ENCODE peak calls at places on chromosomes 1 and 21, in eight cellular contexts. M is CD8-positive, alpha-beta memory T cell; Q is transverse colon; Y is ovary; W is uterus; O is Peyer's patch; K is H9; N is astrocyte. V is an unnamed sample. For H3K9me3, the result is how much of the 10 kb centered on the place peaks cover.

GRCh38 chr1:83554174-83554573 is 444.8 kb downstream of the TTLL7 start:
- DNase-seq in M (no peak), Q (no peak), Y (no peak), W (no peak), O (no peak), K (peak), N (no peak), V (no peak)

GRCh38 chr21:17585875-17586450 is 26.7 kb downstream of the BTG3 start:
- DNase-seq in M (no peak), Q (no peak), Y (no peak), W (no peak), O (no peak), K (no peak), N (peak), V (peak)

GRCh38 chr1:246450485-246451251 is 56.4 kb downstream of the SMYD3 start:
- DNase-seq in M (no peak), Q (no peak), Y (no peak), W (no peak), O (no peak), K (no peak), N (peak), V (no peak)

GRCh38 chr21:27154451-27155129 is 187.7 kb upstream of the ADAMTS5 start:
- DNase-seq in M (no peak), Q (no peak), Y (peak), W (peak), O (no peak), K (no peak), N (no peak), V (no peak)

GRCh38 chr1:202733251-202733650 is 23.0 kb upstream of the SYT2 start:
- DNase-seq in M (no peak), Q (no peak), Y (no peak), W (no peak), O (no peak), K (no peak), N (no peak), V (no peak)

GRCh38 chr21:39318091-39318959 is 4.9 kb upstream of the BRWD1 start:
- DNase-seq in M (no peak), Q (no peak), Y (no peak), W (no peak), O (no peak), K (no peak), N (no peak), V (no peak)

GRCh38 chr1:116847688-116848531 is 61.8 kb upstream of the PTGFRN start:
- DNase-seq in M (no peak), Q (peak), Y (no peak), W (peak), O (no peak), K (no peak), N (peak), V (no peak)

GRCh38 chr1:78676996-78677395 is 27.4 kb downstream of the IFI44 start:
- DNase-seq in M (no peak), Q (no peak), Y (no peak), W (no peak), O (no peak), K (no peak), N (no peak), V (no peak)

GRCh38 chr21:35512321-35512720 is 463.2 kb upstream of the RUNX1 start:
- DNase-seq in M (no peak), Q (no peak), Y (no peak), W (no peak), O (no peak), K (no peak), N (no peak), V (no peak)

GRCh38 chr1:165441166-165441955 is 3.6 kb downstream of the RXRG start:
- DNase-seq in M (no peak), Q (no peak), Y (no peak), W (no peak), O (no peak), K (no peak), N (no peak), V (no peak)

GRCh38 chr1:247347395-247348222 is 15.9 kb upstream of the ZNF496 start:
- DNase-seq in M (no peak), Q (no peak), Y (no peak), W (peak), O (no peak), K (peak), N (no peak), V (no peak)

GRCh38 chr1:47469405-47469759 is 31.5 kb downstream of the FOXD2 start:
- DNase-seq in M (no peak), Q (no peak), Y (no peak), W (no peak), O (no peak), K (no peak), N (no peak), V (no peak)

GRCh38 chr1:222416001-222416791 is 131.7 kb downstream of the HHIPL2 start:
- DNase-seq in M (no peak), Q (no peak), Y (no peak), W (no peak), O (no peak), K (no peak), N (peak), V (no peak)

GRCh38 chr1:106406114-106406513 is 650.4 kb upstream of the PRMT6 start:
- DNase-seq in M (no peak), Q (no peak), Y (no peak), W (no peak), O (no peak), K (no peak), N (no peak), V (no peak)

GRCh38 chr1:33966346-33967141 is 102.7 kb downstream of the HMGB4 start:
- DNase-seq in M (no peak), Q (no peak), Y (no peak), W (no peak), O (no peak), K (no peak), N (peak), V (no peak)

GRCh38 chr21:29055080-29055479 is 18.4 kb downstream of the CCT8 start:
- DNase-seq in M (no peak), Q (no peak), Y (no peak), W (no peak), O (no peak), K (no peak), N (no peak), V (no peak)

GRCh38 chr1:108858541-108858940 is 1.6 kb upstream of the AKNAD1 start:
- DNase-seq in M (no peak), Q (no peak), Y (no peak), W (no peak), O (no peak), K (no peak), N (no peak), V (no peak)

GRCh38 chr1:33347650-33347992 is 26.7 kb upstream of the A3GALT2 start:
- DNase-seq in M (no peak), Q (peak), Y (peak), W (peak), O (no peak), K (no peak), N (no peak), V (peak)

GRCh38 chr1:83964153-83964552 is 34.8 kb downstream of the TTLL7 start:
- DNase-seq in M (no peak), Q (no peak), Y (no peak), W (no peak), O (no peak), K (no peak), N (no peak), V (no peak)

GRCh38 chr21:43279578-43279894 is 110.7 kb downstream of the CRYAA start:
- DNase-seq in M (peak), Q (no peak), Y (no peak), W (no peak), O (no peak), K (no peak), N (no peak), V (no peak)

GRCh38 chr1:220733090-220733569 is 15.0 kb upstream of the MTARC2 start:
- DNase-seq in M (peak), Q (peak), Y (peak), W (peak), O (peak), K (peak), N (peak), V (peak)

GRCh38 chr1:176119549-176119948 is 87.5 kb downstream of the COP1 start:
- DNase-seq in M (no peak), Q (no peak), Y (no peak), W (no peak), O (no peak), K (no peak), N (no peak), V (no peak)

GRCh38 chr21:44057960-44058651 is 46.0 kb downstream of the TRAPPC10 start:
- DNase-seq in M (no peak), Q (no peak), Y (no peak), W (no peak), O (no peak), K (no peak), N (peak), V (no peak)

GRCh38 chr1:155081472-155082300 is 3.0 kb downstream of the EFNA3 start:
- DNase-seq in M (no peak), Q (peak), Y (no peak), W (no peak), O (no peak), K (no peak), N (no peak), V (peak)

GRCh38 chr21:25465263-25465662 is 142.0 kb downstream of the MRPL39 start:
- DNase-seq in M (no peak), Q (no peak), Y (no peak), W (no peak), O (no peak), K (no peak), N (no peak), V (no peak)

GRCh38 chr1:172449585-172450523 is 6.0 kb upstream of the PIGC start:
- DNase-seq in M (no peak), Q (peak), Y (peak), W (no peak), O (peak), K (peak), N (no peak), V (peak)

GRCh38 chr1:37465596-37466517 is 8.5 kb upstream of the ZC3H12A start:
- DNase-seq in M (no peak), Q (no peak), Y (no peak), W (no peak), O (no peak), K (no peak), N (peak), V (no peak)

GRCh38 chr1:41658444-41659158 is 174.1 kb upstream of the EDN2 start:
- DNase-seq in M (no peak), Q (no peak), Y (no peak), W (no peak), O (no peak), K (no peak), N (no peak), V (no peak)

GRCh38 chr21:18443686-18444085 is 40.1 kb upstream of the TMPRSS15 start:
- DNase-seq in M (no peak), Q (no peak), Y (no peak), W (no peak), O (peak), K (no peak), N (no peak), V (no peak)

GRCh38 chr1:230113605-230114241 is 46.7 kb downstream of the GALNT2 start:
- DNase-seq in M (no peak), Q (no peak), Y (peak), W (no peak), O (no peak), K (no peak), N (peak), V (no peak)

GRCh38 chr1:183995322-183996035 is 42.0 kb downstream of the COLGALT2 start:
- DNase-seq in M (no peak), Q (no peak), Y (no peak), W (no peak), O (no peak), K (peak), N (no peak), V (no peak)

GRCh38 chr1:19377812-19378718 is 65.9 kb downstream of the SLC66A1 start:
- DNase-seq in M (no peak), Q (no peak), Y (no peak), W (no peak), O (no peak), K (no peak), N (peak), V (no peak)

GRCh38 chr1:153928776-153929432 is 6.1 kb upstream of the GATAD2B start:
- DNase-seq in M (no peak), Q (no peak), Y (no peak), W (no peak), O (no peak), K (no peak), N (no peak), V (no peak)

GRCh38 chr1:159988006-159988405 is 34.0 kb upstream of the SLAMF9 start:
- DNase-seq in M (no peak), Q (no peak), Y (no peak), W (no peak), O (no peak), K (no peak), N (no peak), V (no peak)

GRCh38 chr21:37461494-37461893 is 94.9 kb downstream of the DYRK1A start:
- DNase-seq in M (no peak), Q (no peak), Y (no peak), W (no peak), O (no peak), K (no peak), N (no peak), V (no peak)

GRCh38 chr21:29372063-29372802 is 73.5 kb downstream of the BACH1 start:
- DNase-seq in M (peak), Q (peak), Y (peak), W (peak), O (peak), K (peak), N (peak), V (peak)

GRCh38 chr1:223771469-223771813 is 59.1 kb downstream of the CAPN2 start:
- DNase-seq in M (no peak), Q (no peak), Y (no peak), W (no peak), O (no peak), K (peak), N (no peak), V (no peak)
- H3K27ac ChIP-seq in M (peak), Q (peak), Y (peak), W (peak), O (peak), K (peak), N (peak), V (peak)

GRCh38 chr1:204361341-204361771 is 1.6 kb upstream of the PLEKHA6 start:
- DNase-seq in M (no peak), Q (no peak), Y (no peak), W (no peak), O (no peak), K (no peak), N (no peak), V (no peak)

GRCh38 chr1:204360314-204360713 is 585 bp upstream of the PLEKHA6 start:
- DNase-seq in M (no peak), Q (no peak), Y (no peak), W (no peak), O (no peak), K (no peak), N (no peak), V (no peak)

GRCh38 chr1:204361781-204362180 is 2.1 kb upstream of the PLEKHA6 start:
- DNase-seq in M (no peak), Q (no peak), Y (no peak), W (no peak), O (no peak), K (no peak), N (no peak), V (no peak)

GRCh38 chr1:204362984-204363334 is 3.2 kb upstream of the PLEKHA6 start:
- DNase-seq in M (no peak), Q (no peak), Y (no peak), W (no peak), O (no peak), K (no peak), N (no peak), V (no peak)

DNA sequence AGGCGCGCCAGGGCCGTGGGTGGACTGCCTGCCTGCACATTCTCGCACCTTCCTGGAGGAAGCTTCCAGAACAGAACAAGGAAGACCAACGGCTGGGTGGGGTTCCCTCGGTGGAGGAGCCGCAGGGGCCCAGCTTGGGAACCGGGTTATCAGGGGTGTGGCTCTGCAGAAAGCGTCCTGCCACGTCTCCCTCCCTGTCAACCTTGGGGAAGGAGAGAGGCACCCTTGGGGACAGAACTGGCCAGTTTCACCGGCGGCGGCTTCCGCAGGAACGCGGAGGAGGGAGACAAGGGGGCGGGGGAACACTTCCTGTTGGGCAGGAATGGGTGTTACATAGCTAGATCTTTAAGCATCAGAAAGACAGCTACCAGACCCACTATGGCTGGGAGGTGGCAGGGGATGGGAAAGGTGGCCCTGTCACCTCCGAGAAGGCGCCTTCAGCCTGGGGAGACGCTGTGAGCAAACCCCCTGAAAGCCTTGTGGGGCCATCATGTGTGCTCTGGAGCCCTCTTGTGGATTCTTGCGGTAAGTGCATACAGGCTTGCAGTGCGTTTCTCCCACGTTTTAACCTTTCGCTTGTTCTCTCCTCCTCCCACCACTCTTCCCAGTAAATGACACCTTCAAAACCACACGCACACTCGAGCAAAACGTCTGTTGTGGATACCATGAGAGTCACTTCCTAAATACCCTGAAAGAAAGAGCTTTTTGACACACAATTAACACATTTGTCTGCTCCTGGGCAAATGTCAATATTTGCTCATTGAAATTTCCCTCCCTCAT is 3.8 kb upstream of the PLEKHA6 start:
- DNase-seq in M (peak), Q (peak), Y (peak), W (peak), O (peak), K (peak), N (peak), V (peak)
- H3K9me3 ChIP-seq in M (under half), Q (under half), Y (under half), W (under half), O (under half), K (under half), N (under half), V (under half)

GRCh38 chr1:242736569-242736968 is 212.1 kb upstream of the PLD5 start:
- DNase-seq in M (no peak), Q (no peak), Y (no peak), W (no peak), O (no peak), K (no peak), N (no peak), V (no peak)

GRCh38 chr1:242743983-242744780 is 219.7 kb upstream of the PLD5 start:
- DNase-seq in M (no peak), Q (no peak), Y (no peak), W (no peak), O (no peak), K (no peak), N (no peak), V (no peak)

GRCh38 chr1:242735323-242735722 is 210.8 kb upstream of the PLD5 start:
- DNase-seq in M (no peak), Q (no peak), Y (no peak), W (no peak), O (no peak), K (no peak), N (no peak), V (no peak)

GRCh38 chr1:242738702-242739225 is 214.3 kb upstream of the PLD5 start:
- DNase-seq in M (no peak), Q (no peak), Y (no peak), W (no peak), O (no peak), K (no peak), N (no peak), V (no peak)

DNA sequence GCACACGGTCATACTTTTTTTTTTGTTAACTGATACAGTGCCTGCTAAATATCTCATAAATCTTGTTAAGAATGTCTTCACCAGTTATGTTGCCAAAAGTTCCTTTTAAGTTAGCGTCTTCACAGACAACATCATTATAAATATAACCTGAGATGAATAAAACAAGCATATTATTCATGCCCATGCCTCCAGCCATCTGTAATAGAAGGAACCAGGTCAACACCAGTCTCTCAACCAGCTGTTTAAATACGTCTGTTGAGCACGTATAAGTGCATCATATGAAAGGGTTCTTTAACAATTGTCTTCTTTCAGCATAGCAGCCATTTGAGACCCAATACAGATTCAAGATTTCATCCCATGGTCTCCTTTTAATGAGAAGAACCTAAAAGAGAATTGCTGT is 214.7 kb upstream of the PLD5 start:
- DNase-seq in M (no peak), Q (no peak), Y (no peak), W (no peak), O (no peak), K (no peak), N (no peak), V (no peak)
- H3K27ac ChIP-seq in M (no peak), Q (no peak), Y (no peak), W (no peak), O (no peak), K (no peak), N (no peak), V (no peak)

GRCh38 chr1:171052977-171053376 is 37.7 kb upstream of the FMO3 start:
- DNase-seq in M (no peak), Q (no peak), Y (no peak), W (no peak), O (no peak), K (no peak), N (no peak), V (no peak)
- H3K9me3 ChIP-seq in M (under half), Q (under half), Y (under half), W (under half), O (under half), K (under half), N (under half), V (under half)

GRCh38 chr1:169959696-169960095 is 66.0 kb upstream of the SCYL3 start:
- DNase-seq in M (no peak), Q (no peak), Y (no peak), W (no peak), O (no peak), K (no peak), N (no peak), V (no peak)
- H3K27ac ChIP-seq in M (no peak), Q (no peak), Y (no peak), W (no peak), O (no peak), K (no peak), N (no peak), V (no peak)

GRCh38 chr1:3017440-3018050 is 3.7 kb upstream of the ACTRT2 start:
- DNase-seq in M (no peak), Q (peak), Y (no peak), W (no peak), O (no peak), K (no peak), N (no peak), V (no peak)
- H3K9me3 ChIP-seq in M (under half), Q (under half), Y (under half), W (under half), O (under half), K (under half), N (under half), V (under half)

GRCh38 chr1:151980287-151981177 is 13.1 kb downstream of the S100A10 start:
- DNase-seq in M (no peak), Q (peak), Y (no peak), W (peak), O (no peak), K (no peak), N (peak), V (peak)
- H3K27ac ChIP-seq in M (no peak), Q (peak), Y (no peak), W (peak), O (no peak), K (no peak), N (peak), V (peak)

GRCh38 chr1:10387611-10388386 is 11.1 kb upstream of the PGD start:
- DNase-seq in M (no peak), Q (no peak), Y (peak), W (no peak), O (no peak), K (no peak), N (peak), V (no peak)
- H3K9me3 ChIP-seq in M (under half), Q (under half), Y (under half), W (under half), O (under half), K (under half), N (under half), V (under half)

V was measured in colonic mucosa.